ENCODE peak calls at places on chromosomes 3 and 15, in five cellular contexts. R, W, V, Y and T are unnamed samples.

GRCh38 chr3:132623646-132624045 is 26.6 kb downstream of the ACKR4 start:
- DNase-seq in R (no peak), V (no peak), Y (no peak), W (no peak), T (no peak)

GRCh38 chr15:99475754-99476412 is 89.9 kb upstream of the MEF2A start:
- DNase-seq in V (no peak), R (no peak), Y (no peak), W (no peak), T (no peak)

GRCh38 chr3:16883057-16883725 is 1.6 kb upstream of the PLCL2 start:
- DNase-seq in W (no peak), V (no peak), R (no peak), Y (no peak), T (no peak)

GRCh38 chr15:92959219-92959618 is 59.1 kb downstream of the CHD2 start:
- DNase-seq in V (no peak), Y (no peak), W (no peak), R (no peak), T (no peak)

GRCh38 chr3:170180107-170180951 is 1.2 kb downstream of the PHC3 start:
- DNase-seq in Y (peak; percentile 45), V (no peak), W (no peak), R (no peak), T (peak; percentile 17)

GRCh38 chr3:190345027-190345821 is 23.0 kb upstream of the CLDN1 start:
- DNase-seq in Y (no peak), W (no peak), V (peak; percentile 49), R (no peak), T (peak; percentile 65)

GRCh38 chr3:101988591-101988990 is 139.3 kb downstream of the NFKBIZ start:
- DNase-seq in Y (no peak), W (no peak), R (no peak), V (no peak), T (no peak)

GRCh38 chr15:52733696-52734255 is 54.6 kb upstream of the ATOSA start:
- DNase-seq in R (no peak), Y (no peak), V (no peak), W (no peak), T (peak; percentile 82)

GRCh38 chr3:98778383-98778782 is 15.2 kb downstream of the ST3GAL6 start:
- DNase-seq in R (no peak), W (no peak), V (no peak), Y (no peak), T (no peak)

GRCh38 chr3:184234224-184234623 is 4.8 kb downstream of the VWA5B2 start:
- DNase-seq in R (no peak), Y (peak; percentile 54), W (no peak), V (peak; percentile 76), T (peak; percentile 100)

GRCh38 chr3:46889381-46890110 is 12.0 kb downstream of the PTH1R start:
- DNase-seq in W (no peak), V (no peak), Y (no peak), R (no peak), T (peak; percentile 31)

GRCh38 chr3:134065836-134066538 is 36.3 kb upstream of the SLCO2A1 start:
- DNase-seq in V (no peak), W (no peak), R (no peak), Y (no peak), T (no peak)

GRCh38 chr15:100909582-100909981 is 9.6 kb upstream of the LRRK1 start:
- DNase-seq in Y (no peak), R (no peak), W (no peak), V (no peak), T (no peak)

GRCh38 chr3:94525039-94525438 is 462.2 kb downstream of the NSUN3 start:
- DNase-seq in V (peak; percentile 23), W (no peak), Y (peak; percentile 10), R (peak; percentile 48), T (no peak)

GRCh38 chr3:36932979-36933378 is 11.9 kb downstream of the TRANK1 start:
- DNase-seq in W (no peak), R (no peak), Y (no peak), V (no peak), T (no peak)

GRCh38 chr3:178680037-178680436 is 143.8 kb downstream of the KCNMB2 start:
- DNase-seq in W (no peak), Y (no peak), R (no peak), V (no peak), T (no peak)

GRCh38 chr3:172717493-172718088 is 6.7 kb upstream of the NCEH1 start:
- DNase-seq in Y (no peak), W (no peak), V (no peak), R (peak; percentile 25), T (no peak)

GRCh38 chr15:52466134-52466701 is 62.5 kb downstream of the MYO5A start:
- DNase-seq in W (no peak), Y (peak; percentile 65), V (peak; percentile 29), R (no peak), T (no peak)

GRCh38 chr3:52847241-52847640 is 12.4 kb upstream of the MUSTN1 start:
- DNase-seq in V (no peak), Y (no peak), W (no peak), R (no peak), T (no peak)

GRCh38 chr3:13215940-13216546 is 142.8 kb upstream of the IQSEC1 start:
- DNase-seq in W (no peak), R (no peak), Y (no peak), V (no peak), T (no peak)

GRCh38 chr3:191244242-191244867 is 45.3 kb downstream of the OSTN start:
- DNase-seq in R (no peak), Y (no peak), W (no peak), V (no peak), T (no peak)

GRCh38 chr15:69561071-69561784 is 108.6 kb downstream of the RPLP1 start:
- DNase-seq in R (no peak), W (no peak), Y (no peak), V (peak; percentile 53), T (no peak)

GRCh38 chr15:43463542-43463941 is 29.4 kb downstream of the TP53BP1 start:
- DNase-seq in R (no peak), V (no peak), W (no peak), Y (no peak), T (no peak)

GRCh38 chr3:10206166-10206511 is 41.4 kb downstream of the IRAK2 start:
- DNase-seq in V (no peak), Y (no peak), W (no peak), R (no peak), T (no peak)

GRCh38 chr3:37291275-37291700 is 116.9 kb upstream of the LRRFIP2 start:
- DNase-seq in Y (no peak), V (no peak), W (no peak), R (no peak), T (no peak)

GRCh38 chr3:99413504-99413903 is 224.9 kb upstream of the COL8A1 start:
- DNase-seq in W (no peak), Y (no peak), R (no peak), V (no peak), T (no peak)

GRCh38 chr3:10964537-10965167 is 27.9 kb upstream of the SLC6A1 start:
- DNase-seq in V (no peak), Y (no peak), R (peak; percentile 48), W (no peak), T (no peak)

GRCh38 chr3:39208463-39209055 is 16.2 kb upstream of the XIRP1 start:
- DNase-seq in Y (peak; percentile 86), W (no peak), R (peak; percentile 67), V (peak; percentile 66), T (peak; percentile 45)

GRCh38 chr15:40928975-40929729 is at the start of gene DLL4:
- DNase-seq in W (no peak), Y (no peak), V (no peak), R (peak; percentile 68), T (peak; percentile 61)

GRCh38 chr3:150371741-150372254 is 36.3 kb upstream of the TSC22D2 start:
- DNase-seq in R (peak; percentile 59), Y (peak; percentile 47), V (peak; percentile 84), W (no peak), T (peak; percentile 27)

GRCh38 chr3:169104541-169104940 is 559.0 kb downstream of the MECOM start:
- DNase-seq in V (no peak), W (no peak), R (no peak), Y (no peak), T (no peak)

GRCh38 chr3:192545346-192545745 is 182.0 kb downstream of the FGF12 start:
- DNase-seq in Y (no peak), W (no peak), R (no peak), V (no peak), T (no peak)

GRCh38 chr15:36960179-36960946 is 140.0 kb downstream of the MEIS2 start:
- DNase-seq in W (no peak), V (no peak), R (no peak), Y (no peak), T (no peak)

GRCh38 chr3:55690746-55691540 is 203.8 kb upstream of the WNT5A start:
- DNase-seq in V (no peak), W (no peak), Y (no peak), R (peak; percentile 36), T (peak; percentile 65)